ENCODE peak calls at places on chromosomes 11 and 22, in nine cellular contexts. G, W, N, L, D, Q, Z, V and I are unnamed samples. For H3K4me1, the result is how much of the 10 kb centered on the place peaks cover.

GRCh38 chr11:7436657-7437056 is 48.6 kb upstream of the OLFML1 start:
- DNase-seq in G (peak), W (no peak), N (no peak), L (no peak), D (no peak), Q (peak), Z (no peak), V (no peak), I (no peak)

GRCh38 chr11:123973816-123974215 is 3.8 kb downstream of the OR10S1 start:
- DNase-seq in G (no peak), W (no peak), N (peak), L (no peak), D (no peak), Q (no peak), Z (no peak), V (no peak), I (no peak)

GRCh38 chr22:46854125-46854870 is 91.8 kb downstream of the TBC1D22A start:
- DNase-seq in G (peak), W (no peak), N (no peak), L (no peak), D (no peak), Q (no peak), Z (no peak), V (peak), I (no peak)

GRCh38 chr22:47736166-47737034 is 974.0 kb downstream of the TBC1D22A start:
- DNase-seq in G (no peak), W (no peak), N (no peak), L (no peak), D (no peak), Q (no peak), Z (no peak), V (no peak), I (no peak)

GRCh38 chr11:113974741-113975470 is at the start of gene HTR3A:
- DNase-seq in G (peak), W (peak), N (no peak), L (peak), D (peak), Q (no peak), Z (peak), V (peak), I (no peak)

GRCh38 chr11:117458275-117459120 is 130.8 kb downstream of the CEP164 start:
- DNase-seq in G (no peak), W (no peak), N (no peak), L (peak), D (no peak), Q (no peak), Z (no peak), V (no peak), I (no peak)

GRCh38 chr11:67316882-67317364 is 13.6 kb downstream of the SSH3 start:
- DNase-seq in G (no peak), W (no peak), N (peak), L (no peak), D (no peak), Q (no peak), Z (no peak), V (no peak), I (no peak)

GRCh38 chr11:61917043-61917356 is 366 bp downstream of the RAB3IL1 start:
- DNase-seq in G (no peak), W (no peak), N (no peak), L (no peak), D (peak), Q (no peak), Z (no peak), V (no peak), I (no peak)

GRCh38 chr11:107928767-107929507 is 689 bp downstream of the RAB39A start:
- DNase-seq in G (peak), W (no peak), N (no peak), L (peak), D (no peak), Q (no peak), Z (peak), V (peak), I (no peak)

GRCh38 chr11:9663699-9664275 is at the start of gene SWAP70:
- DNase-seq in G (peak), W (peak), N (peak), L (peak), D (peak), Q (peak), Z (peak), V (peak), I (peak)

GRCh38 chr22:17120711-17121234 is 387 bp downstream of the TMEM121B start:
- DNase-seq in G (no peak), W (no peak), N (peak), L (no peak), D (no peak), Q (peak), Z (peak), V (no peak), I (no peak)

GRCh38 chr11:123363556-123363955 is 66.5 kb upstream of the GRAMD1B start:
- DNase-seq in G (no peak), W (no peak), N (no peak), L (no peak), D (no peak), Q (no peak), Z (no peak), V (peak), I (no peak)

GRCh38 chr11:123202723-123203122 is 7.7 kb upstream of the CLMP start:
- DNase-seq in G (no peak), W (no peak), N (no peak), L (peak), D (no peak), Q (no peak), Z (no peak), V (no peak), I (no peak)

GRCh38 chr22:47337161-47337621 is 574.7 kb downstream of the TBC1D22A start:
- DNase-seq in G (no peak), W (no peak), N (peak), L (peak), D (no peak), Q (no peak), Z (no peak), V (no peak), I (no peak)

GRCh38 chr11:33685061-33685460 is 15.6 kb downstream of the C11orf91 start:
- DNase-seq in G (no peak), W (no peak), N (no peak), L (no peak), D (no peak), Q (no peak), Z (no peak), V (no peak), I (no peak)

GRCh38 chr11:625636-626319 is 1.0 kb upstream of the CDHR5 start:
- DNase-seq in G (no peak), W (no peak), N (no peak), L (no peak), D (peak), Q (no peak), Z (no peak), V (no peak), I (no peak)

GRCh38 chr11:1126491-1126926 is 31.2 kb upstream of the MUC5AC start:
- DNase-seq in G (peak), W (no peak), N (no peak), L (no peak), D (no peak), Q (no peak), Z (peak), V (no peak), I (no peak)

GRCh38 chr11:12989428-12990242 is 19.5 kb upstream of the RASSF10 start:
- DNase-seq in G (no peak), W (no peak), N (peak), L (peak), D (no peak), Q (no peak), Z (no peak), V (no peak), I (no peak)

GRCh38 chr22:18023509-18024275 is 669 bp downstream of the MICAL3 start:
- DNase-seq in G (peak), W (peak), N (peak), L (peak), D (peak), Q (peak), Z (peak), V (peak), I (no peak)

GRCh38 chr11:117871784-117872183 is 4.7 kb downstream of the FXYD6 start:
- DNase-seq in G (no peak), W (no peak), N (no peak), L (no peak), D (no peak), Q (no peak), Z (no peak), V (no peak), I (no peak)

GRCh38 chr11:14422814-14423182 is 63.8 kb upstream of the RRAS2 start:
- DNase-seq in G (no peak), W (no peak), N (no peak), L (peak), D (no peak), Q (no peak), Z (no peak), V (no peak), I (no peak)

GRCh38 chr22:35736701-35737100 is 19.0 kb downstream of the APOL5 start:
- DNase-seq in G (no peak), W (no peak), N (no peak), L (no peak), D (no peak), Q (no peak), Z (no peak), V (no peak), I (no peak)

GRCh38 chr22:44486538-44486937 is 11.5 kb downstream of the RTL6 start:
- DNase-seq in G (no peak), W (no peak), N (peak), L (no peak), D (no peak), Q (no peak), Z (peak), V (no peak), I (no peak)

GRCh38 chr22:23521442-23522113 is 58.5 kb downstream of the IGLL1 start:
- DNase-seq in G (peak), W (peak), N (peak), L (peak), D (peak), Q (peak), Z (peak), V (peak), I (peak)

GRCh38 chr11:133176748-133177147 is 355.6 kb downstream of the OPCML start:
- DNase-seq in G (no peak), W (no peak), N (no peak), L (no peak), D (no peak), Q (no peak), Z (no peak), V (no peak), I (no peak)

GRCh38 chr22:30647536-30647935 is 12.0 kb downstream of the SLC35E4 start:
- DNase-seq in G (no peak), W (no peak), N (no peak), L (no peak), D (no peak), Q (no peak), Z (no peak), V (no peak), I (no peak)

GRCh38 chr11:46119352-46120216 is 1.7 kb downstream of the PHF21A start:
- DNase-seq in G (peak), W (peak), N (peak), L (peak), D (peak), Q (peak), Z (peak), V (peak), I (peak)

GRCh38 chr11:113398669-113399430 is 11.3 kb downstream of the ANKK1 start:
- DNase-seq in G (no peak), W (no peak), N (no peak), L (no peak), D (no peak), Q (no peak), Z (peak), V (no peak), I (no peak)

GRCh38 chr22:35634015-35634414 is 14.2 kb upstream of the APOL6 start:
- DNase-seq in G (no peak), W (no peak), N (no peak), L (peak), D (no peak), Q (no peak), Z (no peak), V (no peak), I (no peak)

GRCh38 chr11:68335693-68336092 is 23.3 kb downstream of the LRP5 start:
- DNase-seq in G (no peak), W (no peak), N (no peak), L (no peak), D (no peak), Q (no peak), Z (no peak), V (no peak), I (no peak)
- H3K4me3 ChIP-seq in G (no peak), W (no peak), N (no peak), L (no peak), D (no peak), Q (no peak), Z (no peak), V (peak), I (no peak)

GRCh38 chr11:44774131-44774530 is 47.4 kb downstream of the TSPAN18 start:
- DNase-seq in G (no peak), W (peak), N (no peak), L (peak), D (peak), Q (no peak), Z (no peak), V (peak), I (no peak)
- H3K27ac ChIP-seq in G (no peak), W (peak), N (no peak), L (peak), D (no peak), Q (no peak), Z (peak), V (peak), I (no peak)

DNA sequence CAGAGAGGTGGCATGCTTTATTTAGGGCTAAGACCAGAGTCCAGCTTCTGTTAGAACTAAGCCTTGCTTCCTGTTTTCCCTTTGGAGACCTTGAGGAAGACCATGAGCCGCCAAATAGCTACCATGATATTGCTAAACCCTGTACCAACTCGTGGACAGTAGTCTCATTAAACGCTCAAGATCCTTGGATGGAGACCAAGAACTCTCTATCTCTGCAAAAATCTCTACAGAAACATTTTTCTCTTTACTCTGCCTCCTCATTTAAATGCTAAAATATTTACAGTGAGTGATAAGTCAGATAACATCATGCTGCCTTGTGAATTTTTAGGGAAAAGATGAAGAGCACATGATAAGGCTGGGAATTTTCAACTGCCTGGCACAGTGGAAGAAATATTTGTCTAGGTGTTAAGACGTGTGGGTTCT is 197.8 kb downstream of the MAML2 start:
- DNase-seq in G (no peak), W (no peak), N (peak), L (no peak), D (no peak), Q (no peak), Z (no peak), V (no peak), I (no peak)
- H3K4me1 ChIP-seq in G (under half), W (under half), N (under half), L (under half), D (under half), Q (under half), Z (under half), V (under half), I (under half)

DNA sequence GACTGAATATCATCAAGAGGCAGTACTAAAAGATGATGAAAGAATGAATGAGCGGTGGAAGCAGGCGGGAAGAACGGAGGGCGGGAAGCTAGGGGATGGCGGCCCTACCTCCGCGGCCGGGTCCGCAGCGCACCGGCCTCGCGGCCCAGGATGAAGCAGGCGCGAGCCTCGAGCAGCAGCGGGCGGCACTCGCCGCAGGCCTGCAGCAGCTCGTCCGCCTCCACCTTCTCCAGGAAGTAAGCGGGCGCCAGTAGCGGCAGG is 3.4 kb downstream of the KLHL35 start:
- DNase-seq in G (no peak), W (no peak), N (no peak), L (no peak), D (no peak), Q (no peak), Z (no peak), V (no peak), I (no peak)
- H3K4me3 ChIP-seq in G (no peak), W (peak), N (no peak), L (no peak), D (no peak), Q (no peak), Z (peak), V (peak), I (no peak)